ENCODE peak calls at places on chromosomes 16 and 17, in six cellular contexts. F is thoracic aorta, V is upper lobe of right lung, S is left lung, A is dorsolateral prefrontal cortex, G is cardiac muscle cell. D is an unnamed sample.

GRCh38 chr17:81302861-81303326 is 7.8 kb upstream of the SLC38A10 start:
- DNase-seq in F (no peak), G (no peak), A (no peak), S (no peak), V (no peak), D (no peak)

GRCh38 chr17:75557075-75557851 is 30.3 kb upstream of the MYO15B start:
- DNase-seq in G (peak; percentile 35), F (no peak), S (peak; percentile 84), V (peak; percentile 87), A (peak; percentile 70), D (no peak)

GRCh38 chr16:66660422-66661209 is 35.9 kb downstream of the CMTM4 start:
- DNase-seq in G (peak; percentile 89), S (peak; percentile 76), F (peak; percentile 28), V (peak; percentile 73), A (peak; percentile 60), D (no peak)

GRCh38 chr17:15123593-15124590 is 141.2 kb downstream of the PMP22 start:
- DNase-seq in S (no peak), A (no peak), G (no peak), F (no peak), V (no peak), D (peak; percentile 47)

GRCh38 chr17:12738624-12739023 is 50.7 kb upstream of the ARHGAP44 start:
- DNase-seq in V (no peak), S (no peak), A (no peak), F (no peak), G (no peak), D (no peak)

GRCh38 chr17:40355804-40356758 is 8.5 kb downstream of the GJD3 start:
- DNase-seq in F (no peak), V (no peak), A (no peak), S (no peak), G (no peak), D (no peak)

GRCh38 chr16:2339521-2340484 is 725 bp downstream of the ABCA3 start:
- DNase-seq in S (no peak), F (no peak), V (peak; percentile 89), A (peak; percentile 55), G (peak; percentile 75), D (no peak)

GRCh38 chr17:48543854-48544355 is 1.0 kb downstream of the HOXB2 start:
- DNase-seq in G (no peak), A (no peak), F (no peak), V (no peak), S (no peak), D (no peak)

GRCh38 chr17:9522074-9522473 is 53.5 kb downstream of the STX8 start:
- DNase-seq in S (no peak), A (no peak), V (no peak), G (peak; percentile 48), F (no peak), D (no peak)

GRCh38 chr17:75242461-75243042 is 18.9 kb downstream of the GGA3 start:
- DNase-seq in V (no peak), G (no peak), S (no peak), A (no peak), F (no peak), D (no peak)

GRCh38 chr17:81924557-81925532 is 2.7 kb downstream of the MAFG start:
- DNase-seq in A (no peak), S (no peak), V (no peak), F (no peak), G (peak; percentile 62), D (no peak)

GRCh38 chr17:1025733-1026598 is 29.0 kb downstream of the TIMM22 start:
- DNase-seq in V (no peak), G (no peak), A (no peak), S (no peak), F (no peak), D (no peak)

GRCh38 chr16:72979974-72980373 is 68.0 kb downstream of the ZFHX3 start:
- DNase-seq in F (no peak), V (no peak), A (no peak), S (no peak), G (no peak), D (no peak)

GRCh38 chr16:81646561-81646960 is 132.5 kb upstream of the PLCG2 start:
- DNase-seq in F (no peak), V (no peak), A (no peak), S (no peak), G (no peak), D (no peak)

GRCh38 chr16:31360296-31360695 is 5.3 kb downstream of the ITGAX start:
- DNase-seq in S (no peak), F (no peak), G (no peak), V (no peak), A (no peak), D (no peak)

GRCh38 chr17:79029327-79030009 is 5.5 kb downstream of the C1QTNF1 start:
- DNase-seq in G (no peak), S (no peak), A (peak; percentile 20), F (no peak), V (peak; percentile 54), D (no peak)

GRCh38 chr16:17038415-17038814 is 432.3 kb downstream of the XYLT1 start:
- DNase-seq in F (no peak), A (no peak), V (no peak), S (no peak), G (peak; percentile 34), D (no peak)

GRCh38 chr16:27739606-27740357 is 189.8 kb downstream of the KATNIP start:
- DNase-seq in A (no peak), F (no peak), S (no peak), G (no peak), V (no peak), D (no peak)

GRCh38 chr16:22192261-22193133 is 13.6 kb upstream of the EEF2K start:
- DNase-seq in F (peak; percentile 22), G (peak; percentile 26), S (peak; percentile 92), V (peak; percentile 81), A (peak; percentile 63), D (no peak)

GRCh38 chr17:2023256-2023655 is 1.9 kb downstream of the RTN4RL1 start:
- DNase-seq in A (no peak), V (no peak), F (no peak), G (no peak), S (no peak), D (no peak)

GRCh38 chr17:17797119-17797809 is 39.5 kb downstream of the SREBF1 start:
- DNase-seq in V (no peak), S (no peak), G (no peak), F (no peak), A (no peak), D (no peak)

GRCh38 chr17:31487648-31488263 is 96.3 kb downstream of the RAB11FIP4 start:
- DNase-seq in F (peak; percentile 58), A (peak; percentile 93), G (peak; percentile 94), S (peak; percentile 94), V (peak; percentile 97), D (no peak)

GRCh38 chr17:31489295-31490018 is 98.0 kb downstream of the RAB11FIP4 start:
- DNase-seq in F (no peak), V (peak; percentile 80), S (peak; percentile 77), G (no peak), A (no peak), D (no peak)

GRCh38 chr17:31488264-31488981 is 96.9 kb downstream of the RAB11FIP4 start:
- DNase-seq in G (no peak), F (no peak), S (peak; percentile 64), V (peak; percentile 83), A (no peak), D (no peak)

GRCh38 chr17:31490019-31490383 is 98.5 kb downstream of the RAB11FIP4 start:
- DNase-seq in A (no peak), S (no peak), V (no peak), G (no peak), F (no peak), D (no peak)

DNA sequence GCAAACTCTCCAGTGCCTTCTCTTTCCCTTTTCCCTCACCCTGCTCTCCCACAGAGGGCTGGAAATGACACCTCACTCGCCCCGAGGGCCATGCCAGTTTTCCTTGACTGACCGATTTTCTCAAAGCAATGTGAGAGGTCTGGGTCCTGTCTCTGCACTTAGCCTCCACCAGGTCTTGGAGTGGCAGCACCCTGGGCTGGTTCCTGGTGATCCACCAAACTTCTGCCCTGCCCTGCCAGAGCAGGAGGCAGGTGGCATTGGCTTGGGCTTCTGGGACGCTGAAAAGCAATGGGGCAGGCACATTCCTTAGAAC is 97.5 kb downstream of the RAB11FIP4 start:
- DNase-seq in F (no peak), G (no peak), A (no peak), V (no peak), S (no peak), D (no peak)
- H3K4me3 ChIP-seq in F (peak overlapping the region; percentile 70), G (no peak overlapping the region), A (peak overlapping the region; percentile 76), V (peak overlapping the region; percentile 68), S (peak overlapping the region; percentile 47), D (no peak overlapping the region)

DNA sequence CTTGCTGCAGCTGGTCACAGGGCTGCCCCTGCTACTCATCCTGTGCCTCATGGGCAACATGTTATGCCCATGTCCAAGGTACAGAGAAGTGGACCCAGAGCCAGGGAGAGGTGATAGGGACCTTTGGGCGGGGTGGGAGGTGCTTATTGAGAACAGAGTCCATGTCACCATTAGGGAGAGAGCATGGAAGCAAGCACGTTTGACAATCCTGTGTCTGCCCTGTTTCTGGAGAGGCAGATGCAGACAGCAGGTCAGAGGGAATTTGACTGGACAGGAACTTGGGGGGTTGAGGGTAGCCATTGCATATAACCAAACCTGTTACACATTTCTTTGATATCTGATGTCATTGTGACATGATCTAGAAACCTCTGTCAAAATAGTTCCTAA is 14.3 kb upstream of the ARL4D start:
- DNase-seq in G (no peak), F (no peak), S (no peak), V (no peak), A (no peak), D (no peak)
- TF ChIP-seq CTCF in G (no peak), F (no peak), S (no peak), V (no peak), A (no peak), D (no peak)

DNA sequence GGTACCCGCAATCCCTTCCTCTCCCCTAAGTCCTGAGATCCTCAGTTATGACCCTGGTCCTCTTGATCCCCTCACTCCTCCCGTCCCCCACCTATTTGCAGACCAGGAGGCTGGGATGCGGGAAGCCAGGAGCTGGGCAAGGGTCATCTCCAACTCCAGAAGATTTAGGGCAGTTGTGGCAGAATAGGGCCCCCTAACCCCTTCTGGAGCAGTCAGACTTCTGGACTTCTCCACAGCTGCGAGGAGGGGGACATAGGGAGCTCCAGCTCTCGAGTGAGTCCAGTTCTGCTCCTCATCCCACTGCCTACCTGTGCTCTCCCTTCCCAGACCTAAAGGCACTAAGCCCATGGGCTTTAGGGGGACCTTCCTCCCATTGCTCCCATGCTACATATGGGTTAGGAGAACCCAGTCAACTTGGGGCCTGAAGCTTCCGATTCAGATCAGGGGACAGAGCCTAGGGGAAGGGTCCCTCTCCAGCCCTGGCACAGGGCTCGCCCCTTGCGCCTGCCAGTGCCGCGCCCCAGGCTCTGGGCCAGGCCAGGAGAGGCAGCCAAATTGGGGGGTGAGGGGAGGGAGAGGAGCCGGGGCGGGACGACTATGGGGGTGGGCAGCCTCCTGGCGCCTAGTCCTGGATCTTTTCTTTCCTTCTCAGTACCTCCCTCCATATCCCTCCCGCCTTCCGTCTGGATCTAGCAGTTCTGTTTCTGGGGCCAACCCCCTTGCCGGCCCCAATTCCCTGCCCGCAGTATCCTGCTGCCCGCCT is 1.4 kb downstream of the WNK4 start:
- DNase-seq in S (no peak), F (no peak), V (no peak), A (no peak), G (no peak), D (no peak)
- H3K4me3 ChIP-seq in S (no peak overlapping the region), F (no peak overlapping the region), V (no peak overlapping the region), A (peak overlapping the region; percentile 52), G (no peak overlapping the region), D (peak overlapping the region; percentile 76)

DNA sequence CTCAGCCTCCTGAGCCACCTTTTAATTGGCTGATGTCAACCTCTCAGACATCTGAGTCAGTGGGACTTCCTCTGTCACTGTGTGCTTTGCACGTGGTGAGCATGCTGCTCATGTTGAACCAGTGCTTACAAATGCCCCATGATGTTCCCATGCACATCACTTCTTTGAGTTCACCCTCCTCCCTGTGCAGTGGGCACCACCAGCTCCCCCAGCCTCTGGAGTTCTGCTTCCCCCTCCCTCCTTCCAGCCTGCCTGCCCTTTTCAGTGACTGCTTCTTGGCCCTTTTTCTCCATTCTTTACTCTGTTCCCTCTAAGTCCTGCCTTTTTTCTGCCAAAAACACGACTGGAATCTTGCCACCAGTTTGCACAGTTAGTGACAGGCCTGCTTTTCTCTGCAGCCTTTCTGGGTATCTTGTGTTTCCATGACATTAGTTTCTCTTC is 41.6 kb downstream of the USP10 start:
- DNase-seq in S (no peak), G (no peak), F (no peak), V (no peak), A (no peak), D (no peak)
- TF ChIP-seq CTCF in S (no peak), G (no peak), F (no peak), V (no peak), A (no peak), D (no peak)